ENCODE peak calls at places on chromosomes 16 and 17, in nine cellular contexts. One of them, this sample, is unnamed.

GRCh38 chr17:41539979-41540701 is 12.0 kb upstream of the KRT19 start:
- DNase-seq in right cardiac atrium: no peak
- DNase-seq in dorsolateral prefrontal cortex: no peak
- DNase-seq in ascending aorta: no peak
- DNase-seq in stomach: no peak
- DNase-seq in stimulated activated naive CD4-positive, alpha-beta T cell treated with Interleukin-2 at 50 U/mL for 16 hours: no peak
- DNase-seq in left lobe of liver: no peak
- DNase-seq in activated T-cell treated with anti-CD3 and anti-CD28 coated beads, Interleukin-2, amount 50 U/mL, for 4 hours: no peak
- DNase-seq in HCEC 1CT: no peak
- DNase-seq in this sample: no peak

GRCh38 chr17:66308856-66309255 is 6.4 kb downstream of the PRKCA start:
- DNase-seq in right cardiac atrium: no peak
- DNase-seq in dorsolateral prefrontal cortex: no peak
- DNase-seq in ascending aorta: no peak
- DNase-seq in stomach: no peak
- DNase-seq in stimulated activated naive CD4-positive, alpha-beta T cell treated with Interleukin-2 at 50 U/mL for 16 hours: no peak
- DNase-seq in left lobe of liver: no peak
- DNase-seq in activated T-cell treated with anti-CD3 and anti-CD28 coated beads, Interleukin-2, amount 50 U/mL, for 4 hours: no peak
- DNase-seq in HCEC 1CT: no peak
- DNase-seq in this sample: no peak

GRCh38 chr17:17941015-17941414 is 31.2 kb downstream of the TOM1L2 start:
- DNase-seq in right cardiac atrium: no peak
- DNase-seq in dorsolateral prefrontal cortex: no peak
- DNase-seq in ascending aorta: no peak
- DNase-seq in stomach: no peak
- DNase-seq in stimulated activated naive CD4-positive, alpha-beta T cell treated with Interleukin-2 at 50 U/mL for 16 hours: no peak
- DNase-seq in left lobe of liver: no peak
- DNase-seq in activated T-cell treated with anti-CD3 and anti-CD28 coated beads, Interleukin-2, amount 50 U/mL, for 4 hours: no peak
- DNase-seq in HCEC 1CT: no peak
- DNase-seq in this sample: no peak

GRCh38 chr17:77140878-77141767 is at the start of gene SEC14L1:
- DNase-seq in right cardiac atrium: peak; percentile 73
- DNase-seq in dorsolateral prefrontal cortex: no peak
- DNase-seq in ascending aorta: no peak
- DNase-seq in stomach: peak; percentile 49
- DNase-seq in stimulated activated naive CD4-positive, alpha-beta T cell treated with Interleukin-2 at 50 U/mL for 16 hours: no peak
- DNase-seq in left lobe of liver: peak; percentile 59
- DNase-seq in activated T-cell treated with anti-CD3 and anti-CD28 coated beads, Interleukin-2, amount 50 U/mL, for 4 hours: peak; percentile 9
- DNase-seq in HCEC 1CT: peak; percentile 40
- DNase-seq in this sample: no peak

GRCh38 chr16:47887496-47887895 is 268.3 kb downstream of the ABCC12 start:
- DNase-seq in right cardiac atrium: no peak
- DNase-seq in dorsolateral prefrontal cortex: no peak
- DNase-seq in ascending aorta: no peak
- DNase-seq in stomach: no peak
- DNase-seq in stimulated activated naive CD4-positive, alpha-beta T cell treated with Interleukin-2 at 50 U/mL for 16 hours: no peak
- DNase-seq in left lobe of liver: no peak
- DNase-seq in activated T-cell treated with anti-CD3 and anti-CD28 coated beads, Interleukin-2, amount 50 U/mL, for 4 hours: no peak
- DNase-seq in HCEC 1CT: peak; percentile 5
- DNase-seq in this sample: no peak

GRCh38 chr17:71413935-71414334 is 706.9 kb upstream of the SOX9 start:
- DNase-seq in right cardiac atrium: no peak
- DNase-seq in dorsolateral prefrontal cortex: no peak
- DNase-seq in ascending aorta: no peak
- DNase-seq in stomach: no peak
- DNase-seq in stimulated activated naive CD4-positive, alpha-beta T cell treated with Interleukin-2 at 50 U/mL for 16 hours: no peak
- DNase-seq in left lobe of liver: no peak
- DNase-seq in activated T-cell treated with anti-CD3 and anti-CD28 coated beads, Interleukin-2, amount 50 U/mL, for 4 hours: no peak
- DNase-seq in HCEC 1CT: no peak
- DNase-seq in this sample: no peak

GRCh38 chr16:30956601-30957455 is 726 bp upstream of the SETD1A start:
- DNase-seq in right cardiac atrium: peak; percentile 95
- DNase-seq in dorsolateral prefrontal cortex: peak; percentile 61
- DNase-seq in ascending aorta: no peak
- DNase-seq in stomach: peak; percentile 81
- DNase-seq in stimulated activated naive CD4-positive, alpha-beta T cell treated with Interleukin-2 at 50 U/mL for 16 hours: peak; percentile 91
- DNase-seq in left lobe of liver: peak; percentile 86
- DNase-seq in activated T-cell treated with anti-CD3 and anti-CD28 coated beads, Interleukin-2, amount 50 U/mL, for 4 hours: peak; percentile 92
- DNase-seq in HCEC 1CT: peak; percentile 82
- DNase-seq in this sample: no peak

GRCh38 chr16:65281636-65282035 is 159.8 kb upstream of the CDH11 start:
- DNase-seq in right cardiac atrium: no peak
- DNase-seq in dorsolateral prefrontal cortex: no peak
- DNase-seq in ascending aorta: no peak
- DNase-seq in stomach: no peak
- DNase-seq in stimulated activated naive CD4-positive, alpha-beta T cell treated with Interleukin-2 at 50 U/mL for 16 hours: no peak
- DNase-seq in left lobe of liver: no peak
- DNase-seq in activated T-cell treated with anti-CD3 and anti-CD28 coated beads, Interleukin-2, amount 50 U/mL, for 4 hours: no peak
- DNase-seq in HCEC 1CT: no peak
- DNase-seq in this sample: no peak

GRCh38 chr16:11630230-11631056 is 37.8 kb upstream of the SNN start:
- DNase-seq in right cardiac atrium: no peak
- DNase-seq in dorsolateral prefrontal cortex: no peak
- DNase-seq in ascending aorta: no peak
- DNase-seq in stomach: no peak
- DNase-seq in stimulated activated naive CD4-positive, alpha-beta T cell treated with Interleukin-2 at 50 U/mL for 16 hours: no peak
- DNase-seq in left lobe of liver: no peak
- DNase-seq in activated T-cell treated with anti-CD3 and anti-CD28 coated beads, Interleukin-2, amount 50 U/mL, for 4 hours: no peak
- DNase-seq in HCEC 1CT: no peak
- DNase-seq in this sample: no peak

GRCh38 chr16:1291576-1291974 is 17.9 kb upstream of the UBE2I start:
- DNase-seq in right cardiac atrium: peak; percentile 29
- DNase-seq in dorsolateral prefrontal cortex: no peak
- DNase-seq in ascending aorta: no peak
- DNase-seq in stomach: no peak
- DNase-seq in stimulated activated naive CD4-positive, alpha-beta T cell treated with Interleukin-2 at 50 U/mL for 16 hours: no peak
- DNase-seq in left lobe of liver: no peak
- DNase-seq in activated T-cell treated with anti-CD3 and anti-CD28 coated beads, Interleukin-2, amount 50 U/mL, for 4 hours: no peak
- DNase-seq in HCEC 1CT: no peak
- DNase-seq in this sample: no peak

GRCh38 chr17:74288785-74289184 is 14.8 kb downstream of the DNAI2 start:
- DNase-seq in right cardiac atrium: peak; percentile 10
- DNase-seq in dorsolateral prefrontal cortex: no peak
- DNase-seq in ascending aorta: no peak
- DNase-seq in stomach: no peak
- DNase-seq in stimulated activated naive CD4-positive, alpha-beta T cell treated with Interleukin-2 at 50 U/mL for 16 hours: no peak
- DNase-seq in left lobe of liver: no peak
- DNase-seq in activated T-cell treated with anti-CD3 and anti-CD28 coated beads, Interleukin-2, amount 50 U/mL, for 4 hours: no peak
- DNase-seq in HCEC 1CT: no peak
- DNase-seq in this sample: no peak

GRCh38 chr16:3066440-3066748 is 954 bp downstream of the IL32 start:
- DNase-seq in right cardiac atrium: no peak
- DNase-seq in dorsolateral prefrontal cortex: no peak
- DNase-seq in ascending aorta: no peak
- DNase-seq in stomach: no peak
- DNase-seq in stimulated activated naive CD4-positive, alpha-beta T cell treated with Interleukin-2 at 50 U/mL for 16 hours: no peak
- DNase-seq in left lobe of liver: no peak
- DNase-seq in activated T-cell treated with anti-CD3 and anti-CD28 coated beads, Interleukin-2, amount 50 U/mL, for 4 hours: no peak
- DNase-seq in HCEC 1CT: no peak
- DNase-seq in this sample: no peak

GRCh38 chr16:31488630-31489564 is 6.0 kb downstream of the SLC5A2 start:
- DNase-seq in right cardiac atrium: no peak
- DNase-seq in dorsolateral prefrontal cortex: no peak
- DNase-seq in ascending aorta: no peak
- DNase-seq in stomach: no peak
- DNase-seq in stimulated activated naive CD4-positive, alpha-beta T cell treated with Interleukin-2 at 50 U/mL for 16 hours: no peak
- DNase-seq in left lobe of liver: no peak
- DNase-seq in activated T-cell treated with anti-CD3 and anti-CD28 coated beads, Interleukin-2, amount 50 U/mL, for 4 hours: no peak
- DNase-seq in HCEC 1CT: no peak
- DNase-seq in this sample: no peak

GRCh38 chr16:89484923-89485679 is 5.3 kb downstream of the ANKRD11 start:
- DNase-seq in right cardiac atrium: no peak
- DNase-seq in dorsolateral prefrontal cortex: no peak
- DNase-seq in ascending aorta: no peak
- DNase-seq in stomach: no peak
- DNase-seq in stimulated activated naive CD4-positive, alpha-beta T cell treated with Interleukin-2 at 50 U/mL for 16 hours: peak; percentile 17
- DNase-seq in left lobe of liver: no peak
- DNase-seq in activated T-cell treated with anti-CD3 and anti-CD28 coated beads, Interleukin-2, amount 50 U/mL, for 4 hours: no peak
- DNase-seq in HCEC 1CT: no peak
- DNase-seq in this sample: no peak

GRCh38 chr17:47898246-47898645 is 2.2 kb downstream of the SP2 start:
- DNase-seq in right cardiac atrium: no peak
- DNase-seq in dorsolateral prefrontal cortex: no peak
- DNase-seq in ascending aorta: no peak
- DNase-seq in stomach: no peak
- DNase-seq in stimulated activated naive CD4-positive, alpha-beta T cell treated with Interleukin-2 at 50 U/mL for 16 hours: no peak
- DNase-seq in left lobe of liver: no peak
- DNase-seq in activated T-cell treated with anti-CD3 and anti-CD28 coated beads, Interleukin-2, amount 50 U/mL, for 4 hours: no peak
- DNase-seq in HCEC 1CT: no peak
- DNase-seq in this sample: no peak

GRCh38 chr16:27290582-27290981 is 22.0 kb upstream of the NSMCE1 start:
- DNase-seq in right cardiac atrium: no peak
- DNase-seq in dorsolateral prefrontal cortex: no peak
- DNase-seq in ascending aorta: no peak
- DNase-seq in stomach: no peak
- DNase-seq in stimulated activated naive CD4-positive, alpha-beta T cell treated with Interleukin-2 at 50 U/mL for 16 hours: no peak
- DNase-seq in left lobe of liver: no peak
- DNase-seq in activated T-cell treated with anti-CD3 and anti-CD28 coated beads, Interleukin-2, amount 50 U/mL, for 4 hours: no peak
- DNase-seq in HCEC 1CT: no peak
- DNase-seq in this sample: no peak

GRCh38 chr16:88982286-88983084 is 5.5 kb upstream of the CBFA2T3 start:
- DNase-seq in right cardiac atrium: peak; percentile 15
- DNase-seq in dorsolateral prefrontal cortex: no peak
- DNase-seq in ascending aorta: no peak
- DNase-seq in stomach: no peak
- DNase-seq in stimulated activated naive CD4-positive, alpha-beta T cell treated with Interleukin-2 at 50 U/mL for 16 hours: no peak
- DNase-seq in left lobe of liver: no peak
- DNase-seq in activated T-cell treated with anti-CD3 and anti-CD28 coated beads, Interleukin-2, amount 50 U/mL, for 4 hours: no peak
- DNase-seq in HCEC 1CT: no peak
- DNase-seq in this sample: no peak

GRCh38 chr17:35315283-35315682 is 58.1 kb downstream of the SLFN11 start:
- DNase-seq in right cardiac atrium: no peak
- DNase-seq in dorsolateral prefrontal cortex: no peak
- DNase-seq in ascending aorta: no peak
- DNase-seq in stomach: no peak
- DNase-seq in stimulated activated naive CD4-positive, alpha-beta T cell treated with Interleukin-2 at 50 U/mL for 16 hours: no peak
- DNase-seq in left lobe of liver: no peak
- DNase-seq in activated T-cell treated with anti-CD3 and anti-CD28 coated beads, Interleukin-2, amount 50 U/mL, for 4 hours: no peak
- DNase-seq in HCEC 1CT: peak; percentile 88
- DNase-seq in this sample: no peak

GRCh38 chr17:38742431-38743308 is 5.5 kb downstream of the PCGF2 start:
- DNase-seq in right cardiac atrium: peak; percentile 69
- DNase-seq in dorsolateral prefrontal cortex: no peak
- DNase-seq in ascending aorta: no peak
- DNase-seq in stomach: no peak
- DNase-seq in stimulated activated naive CD4-positive, alpha-beta T cell treated with Interleukin-2 at 50 U/mL for 16 hours: no peak
- DNase-seq in left lobe of liver: no peak
- DNase-seq in activated T-cell treated with anti-CD3 and anti-CD28 coated beads, Interleukin-2, amount 50 U/mL, for 4 hours: no peak
- DNase-seq in HCEC 1CT: peak; percentile 32
- DNase-seq in this sample: no peak

GRCh38 chr17:48494335-48494734 is 36.5 kb downstream of the HOXB1 start:
- DNase-seq in right cardiac atrium: no peak
- DNase-seq in dorsolateral prefrontal cortex: no peak
- DNase-seq in ascending aorta: no peak
- DNase-seq in stomach: no peak
- DNase-seq in stimulated activated naive CD4-positive, alpha-beta T cell treated with Interleukin-2 at 50 U/mL for 16 hours: no peak
- DNase-seq in left lobe of liver: no peak
- DNase-seq in activated T-cell treated with anti-CD3 and anti-CD28 coated beads, Interleukin-2, amount 50 U/mL, for 4 hours: no peak
- DNase-seq in HCEC 1CT: peak; percentile 87
- DNase-seq in this sample: no peak

GRCh38 chr16:72937360-72937759 is 110.6 kb downstream of the ZFHX3 start:
- DNase-seq in right cardiac atrium: no peak
- DNase-seq in dorsolateral prefrontal cortex: no peak
- DNase-seq in ascending aorta: no peak
- DNase-seq in stomach: no peak
- DNase-seq in stimulated activated naive CD4-positive, alpha-beta T cell treated with Interleukin-2 at 50 U/mL for 16 hours: no peak
- DNase-seq in left lobe of liver: no peak
- DNase-seq in activated T-cell treated with anti-CD3 and anti-CD28 coated beads, Interleukin-2, amount 50 U/mL, for 4 hours: no peak
- DNase-seq in HCEC 1CT: no peak
- DNase-seq in this sample: no peak

GRCh38 chr16:58063377-58064076 is 38.0 kb downstream of the MMP15 start:
- DNase-seq in right cardiac atrium: no peak
- DNase-seq in dorsolateral prefrontal cortex: no peak
- DNase-seq in ascending aorta: no peak
- DNase-seq in stomach: no peak
- DNase-seq in stimulated activated naive CD4-positive, alpha-beta T cell treated with Interleukin-2 at 50 U/mL for 16 hours: no peak
- DNase-seq in left lobe of liver: no peak
- DNase-seq in activated T-cell treated with anti-CD3 and anti-CD28 coated beads, Interleukin-2, amount 50 U/mL, for 4 hours: no peak
- DNase-seq in HCEC 1CT: no peak
- DNase-seq in this sample: no peak

GRCh38 chr17:65402513-65403086 is 158.8 kb downstream of the AXIN2 start:
- DNase-seq in right cardiac atrium: no peak
- DNase-seq in dorsolateral prefrontal cortex: no peak
- DNase-seq in ascending aorta: no peak
- DNase-seq in stomach: no peak
- DNase-seq in stimulated activated naive CD4-positive, alpha-beta T cell treated with Interleukin-2 at 50 U/mL for 16 hours: no peak
- DNase-seq in left lobe of liver: no peak
- DNase-seq in activated T-cell treated with anti-CD3 and anti-CD28 coated beads, Interleukin-2, amount 50 U/mL, for 4 hours: no peak
- DNase-seq in HCEC 1CT: no peak
- DNase-seq in this sample: no peak

GRCh38 chr17:83005639-83006038 is 73.8 kb upstream of the METRNL start:
- DNase-seq in right cardiac atrium: no peak
- DNase-seq in dorsolateral prefrontal cortex: no peak
- DNase-seq in ascending aorta: no peak
- DNase-seq in stomach: no peak
- DNase-seq in stimulated activated naive CD4-positive, alpha-beta T cell treated with Interleukin-2 at 50 U/mL for 16 hours: no peak
- DNase-seq in left lobe of liver: no peak
- DNase-seq in activated T-cell treated with anti-CD3 and anti-CD28 coated beads, Interleukin-2, amount 50 U/mL, for 4 hours: no peak
- DNase-seq in HCEC 1CT: no peak
- DNase-seq in this sample: no peak

GRCh38 chr16:3564130-3564888 is 12.9 kb downstream of the NLRC3 start:
- DNase-seq in right cardiac atrium: no peak
- DNase-seq in dorsolateral prefrontal cortex: no peak
- DNase-seq in ascending aorta: no peak
- DNase-seq in stomach: no peak
- DNase-seq in stimulated activated naive CD4-positive, alpha-beta T cell treated with Interleukin-2 at 50 U/mL for 16 hours: no peak
- DNase-seq in left lobe of liver: no peak
- DNase-seq in activated T-cell treated with anti-CD3 and anti-CD28 coated beads, Interleukin-2, amount 50 U/mL, for 4 hours: no peak
- DNase-seq in HCEC 1CT: no peak
- DNase-seq in this sample: no peak

GRCh38 chr17:72699566-72699965 is 392.9 kb downstream of the SLC39A11 start:
- DNase-seq in right cardiac atrium: peak; percentile 76
- DNase-seq in dorsolateral prefrontal cortex: peak; percentile 31
- DNase-seq in ascending aorta: no peak
- DNase-seq in stomach: no peak
- DNase-seq in stimulated activated naive CD4-positive, alpha-beta T cell treated with Interleukin-2 at 50 U/mL for 16 hours: no peak
- DNase-seq in left lobe of liver: no peak
- DNase-seq in activated T-cell treated with anti-CD3 and anti-CD28 coated beads, Interleukin-2, amount 50 U/mL, for 4 hours: no peak
- DNase-seq in HCEC 1CT: no peak
- DNase-seq in this sample: no peak

GRCh38 chr16:19860146-19861030 is 24.3 kb downstream of the GPRC5B start:
- DNase-seq in right cardiac atrium: peak; percentile 10
- DNase-seq in dorsolateral prefrontal cortex: no peak
- DNase-seq in ascending aorta: no peak
- DNase-seq in stomach: no peak
- DNase-seq in stimulated activated naive CD4-positive, alpha-beta T cell treated with Interleukin-2 at 50 U/mL for 16 hours: no peak
- DNase-seq in left lobe of liver: no peak
- DNase-seq in activated T-cell treated with anti-CD3 and anti-CD28 coated beads, Interleukin-2, amount 50 U/mL, for 4 hours: no peak
- DNase-seq in HCEC 1CT: no peak
- DNase-seq in this sample: no peak

GRCh38 chr17:35166526-35166925 is 18.9 kb downstream of the UNC45B start:
- DNase-seq in right cardiac atrium: no peak
- DNase-seq in dorsolateral prefrontal cortex: no peak
- DNase-seq in ascending aorta: no peak
- DNase-seq in stomach: no peak
- DNase-seq in stimulated activated naive CD4-positive, alpha-beta T cell treated with Interleukin-2 at 50 U/mL for 16 hours: no peak
- DNase-seq in left lobe of liver: no peak
- DNase-seq in activated T-cell treated with anti-CD3 and anti-CD28 coated beads, Interleukin-2, amount 50 U/mL, for 4 hours: no peak
- DNase-seq in HCEC 1CT: no peak
- DNase-seq in this sample: no peak

GRCh38 chr17:13334374-13334773 is 267.4 kb downstream of the HS3ST3A1 start:
- DNase-seq in right cardiac atrium: no peak
- DNase-seq in dorsolateral prefrontal cortex: no peak
- DNase-seq in ascending aorta: no peak
- DNase-seq in stomach: no peak
- DNase-seq in stimulated activated naive CD4-positive, alpha-beta T cell treated with Interleukin-2 at 50 U/mL for 16 hours: no peak
- DNase-seq in left lobe of liver: no peak
- DNase-seq in activated T-cell treated with anti-CD3 and anti-CD28 coated beads, Interleukin-2, amount 50 U/mL, for 4 hours: no peak
- DNase-seq in HCEC 1CT: no peak
- DNase-seq in this sample: no peak

GRCh38 chr16:82248257-82248656 is 78.2 kb upstream of the MPHOSPH6 start:
- DNase-seq in right cardiac atrium: no peak
- DNase-seq in dorsolateral prefrontal cortex: no peak
- DNase-seq in ascending aorta: no peak
- DNase-seq in stomach: no peak
- DNase-seq in stimulated activated naive CD4-positive, alpha-beta T cell treated with Interleukin-2 at 50 U/mL for 16 hours: no peak
- DNase-seq in left lobe of liver: no peak
- DNase-seq in activated T-cell treated with anti-CD3 and anti-CD28 coated beads, Interleukin-2, amount 50 U/mL, for 4 hours: no peak
- DNase-seq in HCEC 1CT: no peak
- DNase-seq in this sample: no peak

GRCh38 chr16:72162105-72162680 is 9.8 kb downstream of the PMFBP1 start:
- DNase-seq in right cardiac atrium: no peak
- DNase-seq in dorsolateral prefrontal cortex: no peak
- DNase-seq in ascending aorta: no peak
- DNase-seq in stomach: no peak
- DNase-seq in stimulated activated naive CD4-positive, alpha-beta T cell treated with Interleukin-2 at 50 U/mL for 16 hours: no peak
- DNase-seq in left lobe of liver: no peak
- DNase-seq in activated T-cell treated with anti-CD3 and anti-CD28 coated beads, Interleukin-2, amount 50 U/mL, for 4 hours: no peak
- DNase-seq in HCEC 1CT: no peak
- DNase-seq in this sample: no peak

This sample was measured in cerebellar nuclear complex.